ENCODE peak calls at places on chromosomes 13 and 19, in nine cellular contexts. One of them, this sample, is unnamed.

GRCh38 chr19:29517412-29517811 is 8.4 kb upstream of the VSTM2B start:
- DNase-seq in cardiac muscle cell: no peak
- DNase-seq in A673: no peak
- DNase-seq in transverse colon: no peak
- DNase-seq in heart right ventricle: no peak
- DNase-seq in left ventricle myocardium inferior: no peak
- DNase-seq in neural progenitor cell: no peak
- DNase-seq in Peyer's patch: no peak
- DNase-seq in CD8-positive, alpha-beta memory T cell: peak; percentile 29
- DNase-seq in this sample: no peak

GRCh38 chr13:44354884-44355283 is 18.7 kb upstream of the SERP2 start:
- DNase-seq in cardiac muscle cell: no peak
- DNase-seq in A673: no peak
- DNase-seq in transverse colon: no peak
- DNase-seq in heart right ventricle: no peak
- DNase-seq in left ventricle myocardium inferior: no peak
- DNase-seq in neural progenitor cell: no peak
- DNase-seq in Peyer's patch: no peak
- DNase-seq in CD8-positive, alpha-beta memory T cell: no peak
- DNase-seq in this sample: no peak

GRCh38 chr13:97347255-97347653 is 86.7 kb upstream of the RAP2A start:
- DNase-seq in cardiac muscle cell: no peak
- DNase-seq in A673: no peak
- DNase-seq in transverse colon: no peak
- DNase-seq in heart right ventricle: no peak
- DNase-seq in left ventricle myocardium inferior: no peak
- DNase-seq in neural progenitor cell: no peak
- DNase-seq in Peyer's patch: no peak
- DNase-seq in CD8-positive, alpha-beta memory T cell: no peak
- DNase-seq in this sample: no peak

GRCh38 chr13:78586706-78587105 is 16.6 kb downstream of the POU4F1 start:
- DNase-seq in cardiac muscle cell: peak; percentile 47
- DNase-seq in A673: peak; percentile 68
- DNase-seq in transverse colon: no peak
- DNase-seq in heart right ventricle: no peak
- DNase-seq in left ventricle myocardium inferior: no peak
- DNase-seq in neural progenitor cell: peak; percentile 91
- DNase-seq in Peyer's patch: no peak
- DNase-seq in CD8-positive, alpha-beta memory T cell: no peak
- DNase-seq in this sample: no peak

GRCh38 chr13:30696278-30697176 is 38.8 kb upstream of the ALOX5AP start:
- DNase-seq in cardiac muscle cell: peak; percentile 16
- DNase-seq in A673: peak; percentile 68
- DNase-seq in transverse colon: peak; percentile 25
- DNase-seq in heart right ventricle: peak; percentile 45
- DNase-seq in left ventricle myocardium inferior: peak; percentile 45
- DNase-seq in neural progenitor cell: no peak
- DNase-seq in Peyer's patch: peak; percentile 58
- DNase-seq in CD8-positive, alpha-beta memory T cell: no peak
- DNase-seq in this sample: no peak

GRCh38 chr19:53868892-53869804 is 1.5 kb downstream of the MYADM start:
- DNase-seq in cardiac muscle cell: peak; percentile 95
- DNase-seq in A673: peak; percentile 86
- DNase-seq in transverse colon: peak; percentile 93
- DNase-seq in heart right ventricle: peak; percentile 91
- DNase-seq in left ventricle myocardium inferior: peak; percentile 92
- DNase-seq in neural progenitor cell: peak; percentile 92
- DNase-seq in Peyer's patch: peak; percentile 93
- DNase-seq in CD8-positive, alpha-beta memory T cell: peak; percentile 93
- DNase-seq in this sample: peak; percentile 92

GRCh38 chr19:5147074-5147970 is 178.4 kb downstream of the KDM4B start:
- DNase-seq in cardiac muscle cell: no peak
- DNase-seq in A673: no peak
- DNase-seq in transverse colon: no peak
- DNase-seq in heart right ventricle: no peak
- DNase-seq in left ventricle myocardium inferior: no peak
- DNase-seq in neural progenitor cell: no peak
- DNase-seq in Peyer's patch: no peak
- DNase-seq in CD8-positive, alpha-beta memory T cell: peak; percentile 33
- DNase-seq in this sample: no peak

GRCh38 chr13:33279898-33280549 is 5.5 kb downstream of the STARD13 start:
- DNase-seq in cardiac muscle cell: no peak
- DNase-seq in A673: no peak
- DNase-seq in transverse colon: no peak
- DNase-seq in heart right ventricle: no peak
- DNase-seq in left ventricle myocardium inferior: no peak
- DNase-seq in neural progenitor cell: no peak
- DNase-seq in Peyer's patch: no peak
- DNase-seq in CD8-positive, alpha-beta memory T cell: no peak
- DNase-seq in this sample: no peak

GRCh38 chr13:51298812-51299211 is 40.7 kb upstream of the SERPINE3 start:
- DNase-seq in cardiac muscle cell: no peak
- DNase-seq in A673: peak; percentile 18
- DNase-seq in transverse colon: no peak
- DNase-seq in heart right ventricle: no peak
- DNase-seq in left ventricle myocardium inferior: no peak
- DNase-seq in neural progenitor cell: no peak
- DNase-seq in Peyer's patch: no peak
- DNase-seq in CD8-positive, alpha-beta memory T cell: no peak
- DNase-seq in this sample: no peak

GRCh38 chr13:107865643-107866006 is 349.7 kb downstream of the LIG4 start:
- DNase-seq in cardiac muscle cell: no peak
- DNase-seq in A673: no peak
- DNase-seq in transverse colon: no peak
- DNase-seq in heart right ventricle: no peak
- DNase-seq in left ventricle myocardium inferior: no peak
- DNase-seq in neural progenitor cell: no peak
- DNase-seq in Peyer's patch: no peak
- DNase-seq in CD8-positive, alpha-beta memory T cell: no peak
- DNase-seq in this sample: no peak

GRCh38 chr19:3586124-3586626 is 897 bp downstream of the GIPC3 start:
- DNase-seq in cardiac muscle cell: peak; percentile 42
- DNase-seq in A673: peak; percentile 57
- DNase-seq in transverse colon: no peak
- DNase-seq in heart right ventricle: no peak
- DNase-seq in left ventricle myocardium inferior: no peak
- DNase-seq in neural progenitor cell: peak; percentile 79
- DNase-seq in Peyer's patch: peak; percentile 49
- DNase-seq in CD8-positive, alpha-beta memory T cell: no peak
- DNase-seq in this sample: peak; percentile 48

GRCh38 chr13:108915095-108915633 is 285.8 kb downstream of the MYO16 start:
- DNase-seq in cardiac muscle cell: peak; percentile 38
- DNase-seq in A673: peak; percentile 66
- DNase-seq in transverse colon: no peak
- DNase-seq in heart right ventricle: no peak
- DNase-seq in left ventricle myocardium inferior: no peak
- DNase-seq in neural progenitor cell: no peak
- DNase-seq in Peyer's patch: no peak
- DNase-seq in CD8-positive, alpha-beta memory T cell: no peak
- DNase-seq in this sample: no peak

GRCh38 chr13:47087841-47088240 is 191.0 kb upstream of the HTR2A start:
- DNase-seq in cardiac muscle cell: no peak
- DNase-seq in A673: no peak
- DNase-seq in transverse colon: no peak
- DNase-seq in heart right ventricle: no peak
- DNase-seq in left ventricle myocardium inferior: no peak
- DNase-seq in neural progenitor cell: no peak
- DNase-seq in Peyer's patch: no peak
- DNase-seq in CD8-positive, alpha-beta memory T cell: no peak
- DNase-seq in this sample: no peak

GRCh38 chr19:35608250-35608649 is 4.3 kb upstream of the HAUS5 start:
- DNase-seq in cardiac muscle cell: no peak
- DNase-seq in A673: no peak
- DNase-seq in transverse colon: no peak
- DNase-seq in heart right ventricle: no peak
- DNase-seq in left ventricle myocardium inferior: no peak
- DNase-seq in neural progenitor cell: no peak
- DNase-seq in Peyer's patch: no peak
- DNase-seq in CD8-positive, alpha-beta memory T cell: no peak
- DNase-seq in this sample: no peak

GRCh38 chr19:33722456-33723239 is 74.0 kb upstream of the KCTD15 start:
- DNase-seq in cardiac muscle cell: peak; percentile 24
- DNase-seq in A673: no peak
- DNase-seq in transverse colon: no peak
- DNase-seq in heart right ventricle: no peak
- DNase-seq in left ventricle myocardium inferior: no peak
- DNase-seq in neural progenitor cell: no peak
- DNase-seq in Peyer's patch: no peak
- DNase-seq in CD8-positive, alpha-beta memory T cell: no peak
- DNase-seq in this sample: no peak

GRCh38 chr19:13036366-13036976 is 41.2 kb downstream of the NFIX start:
- DNase-seq in cardiac muscle cell: no peak
- DNase-seq in A673: peak; percentile 79
- DNase-seq in transverse colon: peak; percentile 81
- DNase-seq in heart right ventricle: no peak
- DNase-seq in left ventricle myocardium inferior: no peak
- DNase-seq in neural progenitor cell: no peak
- DNase-seq in Peyer's patch: peak; percentile 90
- DNase-seq in CD8-positive, alpha-beta memory T cell: no peak
- DNase-seq in this sample: no peak
- H3K4me3 ChIP-seq in cardiac muscle cell: no peak overlapping the region
- H3K4me3 ChIP-seq in A673: no peak overlapping the region
- H3K4me3 ChIP-seq in transverse colon: no peak overlapping the region
- H3K4me3 ChIP-seq in heart right ventricle: no peak overlapping the region
- H3K4me3 ChIP-seq in left ventricle myocardium inferior: no peak overlapping the region
- H3K4me3 ChIP-seq in neural progenitor cell: no peak overlapping the region
- H3K4me3 ChIP-seq in Peyer's patch: no peak overlapping the region
- H3K4me3 ChIP-seq in CD8-positive, alpha-beta memory T cell: no peak overlapping the region
- H3K4me3 ChIP-seq in this sample: no peak overlapping the region

GRCh38 chr19:1018932-1019615 is 1.8 kb downstream of the TMEM259 start:
- DNase-seq in cardiac muscle cell: no peak
- DNase-seq in A673: no peak
- DNase-seq in transverse colon: no peak
- DNase-seq in heart right ventricle: no peak
- DNase-seq in left ventricle myocardium inferior: peak; percentile 15
- DNase-seq in neural progenitor cell: no peak
- DNase-seq in Peyer's patch: no peak
- DNase-seq in CD8-positive, alpha-beta memory T cell: no peak
- DNase-seq in this sample: no peak
- H3K27ac ChIP-seq in cardiac muscle cell: no peak overlapping the region
- H3K27ac ChIP-seq in A673: peak overlapping the region; percentile 98
- H3K27ac ChIP-seq in transverse colon: peak overlapping the region; percentile 2
- H3K27ac ChIP-seq in heart right ventricle: peak overlapping the region; percentile 91
- H3K27ac ChIP-seq in left ventricle myocardium inferior: peak overlapping the region; percentile 96
- H3K27ac ChIP-seq in neural progenitor cell: no peak overlapping the region
- H3K27ac ChIP-seq in Peyer's patch: no peak overlapping the region
- H3K27ac ChIP-seq in CD8-positive, alpha-beta memory T cell: peak overlapping the region; percentile 97
- H3K27ac ChIP-seq in this sample: peak overlapping the region; percentile 91

GRCh38 chr13:113534236-113534860 is 43.8 kb upstream of the DCUN1D2 start:
- DNase-seq in cardiac muscle cell: no peak
- DNase-seq in A673: no peak
- DNase-seq in transverse colon: no peak
- DNase-seq in heart right ventricle: no peak
- DNase-seq in left ventricle myocardium inferior: no peak
- DNase-seq in neural progenitor cell: no peak
- DNase-seq in Peyer's patch: peak; percentile 23
- DNase-seq in CD8-positive, alpha-beta memory T cell: no peak
- DNase-seq in this sample: no peak

GRCh38 chr13:113537205-113537604 is 46.7 kb upstream of the DCUN1D2 start:
- DNase-seq in cardiac muscle cell: no peak
- DNase-seq in A673: no peak
- DNase-seq in transverse colon: no peak
- DNase-seq in heart right ventricle: no peak
- DNase-seq in left ventricle myocardium inferior: no peak
- DNase-seq in neural progenitor cell: no peak
- DNase-seq in Peyer's patch: peak; percentile 15
- DNase-seq in CD8-positive, alpha-beta memory T cell: no peak
- DNase-seq in this sample: no peak

GRCh38 chr13:113536461-113537110 is 46.1 kb upstream of the DCUN1D2 start:
- DNase-seq in cardiac muscle cell: no peak
- DNase-seq in A673: no peak
- DNase-seq in transverse colon: no peak
- DNase-seq in heart right ventricle: no peak
- DNase-seq in left ventricle myocardium inferior: no peak
- DNase-seq in neural progenitor cell: no peak
- DNase-seq in Peyer's patch: peak; percentile 37
- DNase-seq in CD8-positive, alpha-beta memory T cell: peak; percentile 1
- DNase-seq in this sample: no peak

GRCh38 chr13:113533441-113533840 is 42.9 kb upstream of the DCUN1D2 start:
- DNase-seq in cardiac muscle cell: peak; percentile 70
- DNase-seq in A673: no peak
- DNase-seq in transverse colon: no peak
- DNase-seq in heart right ventricle: no peak
- DNase-seq in left ventricle myocardium inferior: no peak
- DNase-seq in neural progenitor cell: no peak
- DNase-seq in Peyer's patch: peak; percentile 34
- DNase-seq in CD8-positive, alpha-beta memory T cell: no peak
- DNase-seq in this sample: no peak

DNA sequence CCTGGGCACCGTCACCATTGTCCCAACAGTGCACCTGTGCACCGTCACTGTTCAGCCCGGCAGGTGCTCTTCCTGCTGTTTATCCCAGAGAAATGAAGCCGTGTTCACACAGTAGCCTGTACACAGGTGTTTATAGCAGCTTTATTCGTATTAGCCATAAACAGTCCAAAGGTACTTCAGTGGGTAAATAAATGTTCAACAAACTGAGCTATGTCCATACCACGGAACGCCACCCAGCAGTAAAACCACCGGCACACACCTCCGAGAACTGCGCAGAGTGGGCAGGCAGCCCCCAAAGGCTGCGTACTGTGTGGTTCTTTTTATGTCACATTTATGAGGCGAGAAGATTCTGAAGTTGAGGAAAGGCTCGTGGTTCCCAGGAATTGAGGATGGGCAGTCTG is 44.9 kb upstream of the DCUN1D2 start:
- DNase-seq in cardiac muscle cell: no peak
- DNase-seq in A673: no peak
- DNase-seq in transverse colon: peak; percentile 52
- DNase-seq in heart right ventricle: no peak
- DNase-seq in left ventricle myocardium inferior: no peak
- DNase-seq in neural progenitor cell: no peak
- DNase-seq in Peyer's patch: peak; percentile 43
- DNase-seq in CD8-positive, alpha-beta memory T cell: no peak
- DNase-seq in this sample: no peak
- H3K36me3 ChIP-seq in cardiac muscle cell: peaks cover 2% of the 10 kb centered on the region
- H3K36me3 ChIP-seq in A673: no peaks in the 10 kb centered on the region
- H3K36me3 ChIP-seq in transverse colon: no peaks in the 10 kb centered on the region
- H3K36me3 ChIP-seq in heart right ventricle: peaks cover 88% of the 10 kb centered on the region
- H3K36me3 ChIP-seq in left ventricle myocardium inferior: peaks cover 38% of the 10 kb centered on the region
- H3K36me3 ChIP-seq in neural progenitor cell: no peaks in the 10 kb centered on the region
- H3K36me3 ChIP-seq in Peyer's patch: no peaks in the 10 kb centered on the region
- H3K36me3 ChIP-seq in CD8-positive, alpha-beta memory T cell: no peaks in the 10 kb centered on the region
- H3K36me3 ChIP-seq in this sample: no peaks in the 10 kb centered on the region

GRCh38 chr19:31349160-31349881 is at the start of gene TSHZ3:
- DNase-seq in cardiac muscle cell: peak; percentile 61
- DNase-seq in A673: peak; percentile 82
- DNase-seq in transverse colon: peak; percentile 72
- DNase-seq in heart right ventricle: peak; percentile 86
- DNase-seq in left ventricle myocardium inferior: peak; percentile 86
- DNase-seq in neural progenitor cell: peak; percentile 83
- DNase-seq in Peyer's patch: peak; percentile 75
- DNase-seq in CD8-positive, alpha-beta memory T cell: peak; percentile 52
- DNase-seq in this sample: no peak
- H3K4me3 ChIP-seq in cardiac muscle cell: peak within 1 kb of the TSS; percentile 93
- H3K4me3 ChIP-seq in A673: peak within 1 kb of the TSS; percentile 90
- H3K4me3 ChIP-seq in transverse colon: peak within 1 kb of the TSS; percentile 82
- H3K4me3 ChIP-seq in heart right ventricle: peak within 1 kb of the TSS; percentile 92
- H3K4me3 ChIP-seq in left ventricle myocardium inferior: peak within 1 kb of the TSS; percentile 96
- H3K4me3 ChIP-seq in neural progenitor cell: peak within 1 kb of the TSS; percentile 81
- H3K4me3 ChIP-seq in Peyer's patch: peak within 1 kb of the TSS; percentile 67
- H3K4me3 ChIP-seq in CD8-positive, alpha-beta memory T cell: peak within 1 kb of the TSS; percentile 49
- H3K4me3 ChIP-seq in this sample: peak within 1 kb of the TSS; percentile 57